ENCODE peak calls at places on chromosomes 7 and 10, in four cellular contexts. E is NCI-H226; R is stimulated activated naive CD8-positive, alpha-beta T cell treated with anti-CD3 and anti-CD28 coated beads, Interleukin-15, Interleukin-2, amounts not matched to agents 100 U/mL and 50 U/mL, for 24 hours; Z is stimulated activated naive B cell treated with anti-CD40 and anti-IgM and Interleukin-4, amounts not matched to agents 10 μg/mL and 1 μg/mL and 100 μg/mL, for 72 hours. I is an unnamed sample.

GRCh38 chr7:44461387-44461786 is 29.1 kb downstream of the NUDCD3 start:
- DNase-seq in E (peak), R (peak), Z (no peak), I (peak)

GRCh38 chr7:131190146-131190545 is 137.5 kb upstream of the MKLN1 start:
- DNase-seq in E (peak), R (peak), Z (no peak), I (no peak)

GRCh38 chr10:52083422-52083821 is 230.7 kb upstream of the DKK1 start:
- DNase-seq in E (no peak), R (no peak), Z (no peak), I (no peak)

GRCh38 chr10:31004611-31005193 is 27.0 kb downstream of the ZNF438 start:
- DNase-seq in E (peak), R (no peak), Z (no peak), I (no peak)

GRCh38 chr7:123771256-123771655 is 22.5 kb upstream of the WASL start:
- DNase-seq in E (no peak), R (no peak), Z (no peak), I (no peak)

GRCh38 chr7:128174391-128174790 is 66.7 kb upstream of the LEP start:
- DNase-seq in E (no peak), R (no peak), Z (no peak), I (no peak)

GRCh38 chr7:14104861-14105260 is 115.4 kb upstream of the ETV1 start:
- DNase-seq in E (no peak), R (no peak), Z (no peak), I (no peak)

GRCh38 chr7:1384113-1384415 is 75.2 kb downstream of the MICALL2 start:
- DNase-seq in E (no peak), R (no peak), Z (no peak), I (no peak)